ENCODE peak calls at places on chromosomes 2 and 18, in eight cellular contexts. One of them, this sample, is unnamed. For H4K20me1 and H3K79me2, the result is how much of the 10 kb centered on the place peaks cover.

GRCh38 chr2:97747285-97747684 is 33.9 kb downstream of the ZAP70 start:
- DNase-seq in endothelial cell of umbilical vein: no peak
- DNase-seq in mammary epithelial cell: no peak
- DNase-seq in hepatocyte: no peak
- DNase-seq in astrocyte: no peak
- DNase-seq in fibroblast of lung: no peak
- DNase-seq in HCT116: no peak
- DNase-seq in GM23248: no peak
- DNase-seq in this sample: no peak

GRCh38 chr2:173511942-173512341 is 157.3 kb downstream of the CDCA7 start:
- DNase-seq in endothelial cell of umbilical vein: no peak
- DNase-seq in astrocyte: peak
- DNase-seq in HCT116: no peak
- DNase-seq in mammary epithelial cell: no peak
- DNase-seq in fibroblast of lung: peak
- DNase-seq in GM23248: no peak
- DNase-seq in hepatocyte: no peak
- DNase-seq in this sample: no peak

GRCh38 chr2:98803747-98804650 is 73.1 kb upstream of the MGAT4A start:
- DNase-seq in HCT116: no peak
- DNase-seq in hepatocyte: no peak
- DNase-seq in mammary epithelial cell: no peak
- DNase-seq in astrocyte: no peak
- DNase-seq in fibroblast of lung: no peak
- DNase-seq in GM23248: no peak
- DNase-seq in endothelial cell of umbilical vein: no peak
- DNase-seq in this sample: no peak

GRCh38 chr2:120600786-120601185 is 134.9 kb upstream of the GLI2 start:
- DNase-seq in GM23248: no peak
- DNase-seq in astrocyte: no peak
- DNase-seq in hepatocyte: no peak
- DNase-seq in fibroblast of lung: no peak
- DNase-seq in endothelial cell of umbilical vein: no peak
- DNase-seq in mammary epithelial cell: no peak
- DNase-seq in HCT116: no peak
- DNase-seq in this sample: no peak

GRCh38 chr2:147082850-147083522 is 761.8 kb upstream of the ACVR2A start:
- DNase-seq in fibroblast of lung: peak
- DNase-seq in hepatocyte: peak
- DNase-seq in GM23248: peak
- DNase-seq in mammary epithelial cell: peak
- DNase-seq in endothelial cell of umbilical vein: peak
- DNase-seq in astrocyte: peak
- DNase-seq in HCT116: peak
- DNase-seq in this sample: peak

GRCh38 chr2:95032341-95032740 is 6.8 kb downstream of the MAL start:
- DNase-seq in mammary epithelial cell: no peak
- DNase-seq in fibroblast of lung: no peak
- DNase-seq in GM23248: no peak
- DNase-seq in astrocyte: no peak
- DNase-seq in HCT116: no peak
- DNase-seq in hepatocyte: no peak
- DNase-seq in endothelial cell of umbilical vein: no peak
- DNase-seq in this sample: no peak

GRCh38 chr2:126664639-126665038 is 8.7 kb downstream of the GYPC start:
- DNase-seq in fibroblast of lung: no peak
- DNase-seq in HCT116: no peak
- DNase-seq in hepatocyte: no peak
- DNase-seq in endothelial cell of umbilical vein: no peak
- DNase-seq in astrocyte: no peak
- DNase-seq in mammary epithelial cell: no peak
- DNase-seq in GM23248: no peak
- DNase-seq in this sample: no peak

GRCh38 chr18:50151876-50152275 is 43.1 kb downstream of the MYO5B start:
- DNase-seq in endothelial cell of umbilical vein: no peak
- DNase-seq in astrocyte: peak
- DNase-seq in mammary epithelial cell: peak
- DNase-seq in HCT116: no peak
- DNase-seq in hepatocyte: no peak
- DNase-seq in fibroblast of lung: no peak
- DNase-seq in GM23248: peak
- DNase-seq in this sample: no peak

GRCh38 chr2:108607706-108608301 is 73.5 kb downstream of the LIMS1 start:
- DNase-seq in HCT116: no peak
- DNase-seq in endothelial cell of umbilical vein: peak
- DNase-seq in astrocyte: no peak
- DNase-seq in hepatocyte: peak
- DNase-seq in GM23248: peak
- DNase-seq in mammary epithelial cell: no peak
- DNase-seq in fibroblast of lung: peak
- DNase-seq in this sample: peak

GRCh38 chr2:102558463-102558862 is 60.9 kb upstream of the SLC9A2 start:
- DNase-seq in GM23248: peak
- DNase-seq in astrocyte: no peak
- DNase-seq in HCT116: no peak
- DNase-seq in mammary epithelial cell: no peak
- DNase-seq in fibroblast of lung: no peak
- DNase-seq in hepatocyte: peak
- DNase-seq in endothelial cell of umbilical vein: no peak
- DNase-seq in this sample: no peak

GRCh38 chr2:7620255-7620654 is 703.0 kb downstream of the RNF144A start:
- DNase-seq in astrocyte: no peak
- DNase-seq in fibroblast of lung: no peak
- DNase-seq in GM23248: peak
- DNase-seq in hepatocyte: no peak
- DNase-seq in HCT116: no peak
- DNase-seq in mammary epithelial cell: peak
- DNase-seq in endothelial cell of umbilical vein: no peak
- DNase-seq in this sample: no peak

GRCh38 chr2:182866461-182867369 is at the start of gene FRZB:
- DNase-seq in endothelial cell of umbilical vein: peak
- DNase-seq in astrocyte: peak
- DNase-seq in GM23248: peak
- DNase-seq in fibroblast of lung: peak
- DNase-seq in mammary epithelial cell: peak
- DNase-seq in hepatocyte: peak
- DNase-seq in HCT116: no peak
- DNase-seq in this sample: no peak

GRCh38 chr2:241519669-241520068 is 11.3 kb upstream of the STK25 start:
- DNase-seq in fibroblast of lung: no peak
- DNase-seq in mammary epithelial cell: peak
- DNase-seq in hepatocyte: no peak
- DNase-seq in GM23248: no peak
- DNase-seq in HCT116: no peak
- DNase-seq in endothelial cell of umbilical vein: no peak
- DNase-seq in astrocyte: no peak
- DNase-seq in this sample: no peak

GRCh38 chr2:176096243-176096985 is 3.2 kb upstream of the HOXD12 start:
- DNase-seq in endothelial cell of umbilical vein: peak
- DNase-seq in hepatocyte: no peak
- DNase-seq in GM23248: peak
- DNase-seq in HCT116: no peak
- DNase-seq in mammary epithelial cell: no peak
- DNase-seq in fibroblast of lung: no peak
- DNase-seq in astrocyte: no peak
- DNase-seq in this sample: peak

GRCh38 chr2:48508461-48509124 is 21.4 kb upstream of the STON1 start:
- DNase-seq in fibroblast of lung: peak
- DNase-seq in endothelial cell of umbilical vein: peak
- DNase-seq in GM23248: peak
- DNase-seq in HCT116: no peak
- DNase-seq in mammary epithelial cell: no peak
- DNase-seq in astrocyte: peak
- DNase-seq in hepatocyte: peak
- DNase-seq in this sample: peak

GRCh38 chr2:39718483-39718882 is 52.8 kb downstream of the TMEM178A start:
- DNase-seq in GM23248: no peak
- DNase-seq in astrocyte: peak
- DNase-seq in fibroblast of lung: no peak
- DNase-seq in HCT116: no peak
- DNase-seq in hepatocyte: no peak
- DNase-seq in mammary epithelial cell: no peak
- DNase-seq in endothelial cell of umbilical vein: no peak
- DNase-seq in this sample: no peak

GRCh38 chr2:27871805-27872204 is 18.4 kb downstream of the RBKS start:
- DNase-seq in GM23248: no peak
- DNase-seq in astrocyte: no peak
- DNase-seq in fibroblast of lung: no peak
- DNase-seq in endothelial cell of umbilical vein: no peak
- DNase-seq in mammary epithelial cell: no peak
- DNase-seq in hepatocyte: no peak
- DNase-seq in HCT116: no peak
- DNase-seq in this sample: no peak

GRCh38 chr18:13217466-13217961 is 1.0 kb upstream of the LDLRAD4 start:
- DNase-seq in endothelial cell of umbilical vein: peak
- DNase-seq in hepatocyte: peak
- DNase-seq in HCT116: no peak
- DNase-seq in GM23248: peak
- DNase-seq in fibroblast of lung: no peak
- DNase-seq in mammary epithelial cell: peak
- DNase-seq in astrocyte: peak
- DNase-seq in this sample: peak

GRCh38 chr2:176449852-176450251 is 180.6 kb downstream of the MTX2 start:
- DNase-seq in HCT116: no peak
- DNase-seq in hepatocyte: no peak
- DNase-seq in endothelial cell of umbilical vein: no peak
- DNase-seq in fibroblast of lung: no peak
- DNase-seq in mammary epithelial cell: no peak
- DNase-seq in GM23248: peak
- DNase-seq in astrocyte: peak
- DNase-seq in this sample: no peak

GRCh38 chr18:7454429-7454828 is 112.7 kb upstream of the PTPRM start:
- DNase-seq in endothelial cell of umbilical vein: no peak
- DNase-seq in fibroblast of lung: no peak
- DNase-seq in HCT116: no peak
- DNase-seq in hepatocyte: no peak
- DNase-seq in GM23248: no peak
- DNase-seq in mammary epithelial cell: no peak
- DNase-seq in astrocyte: no peak
- DNase-seq in this sample: no peak

DNA sequence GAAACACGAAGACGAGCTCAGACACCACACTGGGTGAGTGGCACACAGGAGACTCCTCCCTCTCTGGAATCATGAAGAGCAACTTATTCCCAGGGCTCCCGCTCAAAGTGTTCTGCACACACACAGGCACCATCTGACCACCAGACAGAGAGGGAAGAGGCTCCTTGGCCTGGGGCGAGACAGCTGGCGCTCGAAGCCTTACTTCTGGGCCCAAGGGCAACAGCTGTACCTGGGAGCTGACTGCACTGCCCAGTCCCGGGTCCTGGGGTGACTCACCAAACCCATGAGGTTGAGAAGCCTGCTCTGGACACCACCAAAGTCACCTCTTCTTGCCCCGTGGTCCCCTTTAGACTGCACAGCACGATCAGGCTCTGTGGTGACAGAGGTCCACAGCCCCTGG is 42.4 kb downstream of the ADCY3 start:
- DNase-seq in fibroblast of lung: no peak
- DNase-seq in astrocyte: no peak
- DNase-seq in mammary epithelial cell: no peak
- DNase-seq in HCT116: no peak
- DNase-seq in endothelial cell of umbilical vein: no peak
- DNase-seq in hepatocyte: no peak
- DNase-seq in GM23248: no peak
- DNase-seq in this sample: no peak
- H4K20me1 ChIP-seq in fibroblast of lung: under half
- H4K20me1 ChIP-seq in astrocyte: half or more
- H4K20me1 ChIP-seq in mammary epithelial cell: under half
- H4K20me1 ChIP-seq in HCT116: under half
- H4K20me1 ChIP-seq in endothelial cell of umbilical vein: under half
- H4K20me1 ChIP-seq in hepatocyte: under half
- H4K20me1 ChIP-seq in GM23248: under half
- H4K20me1 ChIP-seq in this sample: half or more

DNA sequence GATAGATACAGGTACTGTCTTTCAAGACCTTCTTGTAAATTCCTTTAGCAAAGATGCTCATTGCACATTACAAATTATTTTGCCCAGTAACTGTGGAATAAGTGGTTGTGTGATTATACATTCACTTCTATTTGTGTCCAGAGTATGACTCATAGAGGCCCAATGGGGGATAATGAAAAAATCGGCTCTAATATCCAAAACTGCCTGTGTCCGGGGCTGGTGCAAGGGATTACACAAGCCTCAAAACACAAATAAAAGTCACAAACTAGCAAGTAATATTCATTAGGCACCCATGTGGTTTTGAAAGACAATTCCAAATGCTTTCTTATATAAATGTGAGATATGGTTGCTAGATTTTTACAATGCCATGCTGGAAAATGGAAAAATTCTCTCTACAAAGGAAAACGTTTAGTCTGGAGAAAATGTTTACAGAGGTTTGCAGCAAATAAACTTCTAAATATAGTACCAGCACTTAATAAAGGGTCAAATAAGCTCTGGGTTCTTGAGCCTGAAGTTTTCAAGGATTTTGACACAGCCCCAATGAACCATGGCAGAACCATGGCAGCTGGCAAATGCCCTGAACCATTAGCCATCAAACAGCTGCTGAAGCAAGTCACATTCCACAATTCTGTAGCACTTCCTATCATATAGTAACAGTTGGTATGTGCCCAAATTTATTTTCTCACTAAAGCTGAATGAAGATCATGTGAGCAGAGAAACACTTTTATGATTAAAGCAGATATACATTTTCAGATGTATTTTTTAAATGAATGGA is 40.5 kb downstream of the IRS1 start:
- DNase-seq in GM23248: peak
- DNase-seq in HCT116: peak
- DNase-seq in hepatocyte: no peak
- DNase-seq in endothelial cell of umbilical vein: no peak
- DNase-seq in mammary epithelial cell: peak
- DNase-seq in astrocyte: peak
- DNase-seq in fibroblast of lung: peak
- DNase-seq in this sample: no peak
- H3K4me3 ChIP-seq in GM23248: no peak
- H3K4me3 ChIP-seq in HCT116: peak
- H3K4me3 ChIP-seq in hepatocyte: no peak
- H3K4me3 ChIP-seq in endothelial cell of umbilical vein: no peak
- H3K4me3 ChIP-seq in mammary epithelial cell: no peak
- H3K4me3 ChIP-seq in astrocyte: peak
- H3K4me3 ChIP-seq in fibroblast of lung: no peak
- H3K4me3 ChIP-seq in this sample: no peak

GRCh38 chr2:159285929-159286708 is at the start of gene WDSUB1:
- DNase-seq in hepatocyte: peak
- DNase-seq in fibroblast of lung: peak
- DNase-seq in GM23248: peak
- DNase-seq in mammary epithelial cell: peak
- DNase-seq in HCT116: no peak
- DNase-seq in astrocyte: peak
- DNase-seq in endothelial cell of umbilical vein: peak
- DNase-seq in this sample: peak
- H3K79me2 ChIP-seq in hepatocyte: under half
- H3K79me2 ChIP-seq in fibroblast of lung: under half
- H3K79me2 ChIP-seq in GM23248: under half
- H3K79me2 ChIP-seq in mammary epithelial cell: under half
- H3K79me2 ChIP-seq in HCT116: under half
- H3K79me2 ChIP-seq in astrocyte: under half
- H3K79me2 ChIP-seq in endothelial cell of umbilical vein: under half
- H3K79me2 ChIP-seq in this sample: half or more

DNA sequence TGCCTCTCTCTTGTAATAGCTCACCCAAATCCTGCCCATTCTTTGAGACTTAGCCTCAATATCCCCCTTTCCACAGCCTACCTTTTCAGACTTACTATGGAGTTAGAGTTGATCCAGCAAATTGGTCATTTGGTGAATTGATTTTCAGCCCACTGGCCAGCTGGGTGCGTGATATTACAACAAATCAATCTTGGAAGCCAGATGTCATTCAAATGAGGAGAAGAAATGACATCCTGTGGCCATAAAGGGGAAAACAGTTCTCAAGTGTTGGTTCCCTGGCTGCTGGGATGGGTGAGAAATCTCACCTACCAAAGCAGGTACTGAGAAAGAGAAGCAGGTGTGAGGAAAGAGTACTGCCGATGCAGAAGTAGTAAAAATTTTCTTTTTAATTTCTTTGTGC is 36.7 kb upstream of the FOXI3 start:
- DNase-seq in HCT116: peak
- DNase-seq in mammary epithelial cell: no peak
- DNase-seq in hepatocyte: no peak
- DNase-seq in endothelial cell of umbilical vein: no peak
- DNase-seq in astrocyte: no peak
- DNase-seq in fibroblast of lung: no peak
- DNase-seq in GM23248: no peak
- DNase-seq in this sample: no peak
- H4K20me1 ChIP-seq in HCT116: under half
- H4K20me1 ChIP-seq in mammary epithelial cell: under half
- H4K20me1 ChIP-seq in hepatocyte: under half
- H4K20me1 ChIP-seq in endothelial cell of umbilical vein: under half
- H4K20me1 ChIP-seq in astrocyte: under half
- H4K20me1 ChIP-seq in fibroblast of lung: under half
- H4K20me1 ChIP-seq in GM23248: under half
- H4K20me1 ChIP-seq in this sample: under half